ENCODE peak calls at places on chromosomes 12 and 14, in ten cellular contexts. K, R, D, B, A, X, F, T, Y and Z are unnamed samples. For H3K4me1, the result is how much of the 10 kb centered on the place peaks cover.

GRCh38 chr12:127280393-127281275 is 986.3 kb upstream of the TMEM132C start:
- DNase-seq in K (no peak), X (peak), D (peak), F (peak), Y (no peak), A (no peak), T (peak), B (no peak), R (peak), Z (no peak)

GRCh38 chr12:115452751-115453281 is 768.8 kb upstream of the TBX3 start:
- DNase-seq in T (no peak), A (no peak), X (no peak), K (no peak), R (no peak), B (no peak), D (no peak), F (no peak), Y (no peak), Z (no peak)

GRCh38 chr14:103135333-103136075 is 12.2 kb downstream of the TNFAIP2 start:
- DNase-seq in X (no peak), K (no peak), R (no peak), F (no peak), T (no peak), Y (no peak), A (no peak), D (no peak), B (no peak), Z (no peak)

GRCh38 chr14:86858043-86858442 is 1134.9 kb downstream of the GALC start:
- DNase-seq in T (no peak), F (no peak), B (no peak), A (no peak), D (no peak), Y (peak), R (no peak), K (no peak), X (no peak), Z (no peak)

GRCh38 chr12:122265931-122266771 is at the start of gene VPS33A:
- DNase-seq in F (peak), T (peak), X (peak), B (peak), A (peak), Y (peak), D (peak), K (peak), R (peak), Z (peak)

GRCh38 chr12:128425883-128426282 is 158.9 kb downstream of the TMEM132C start:
- DNase-seq in D (no peak), T (no peak), R (no peak), X (no peak), B (no peak), K (no peak), F (no peak), A (no peak), Y (no peak), Z (no peak)

GRCh38 chr14:22836301-22837058 is at the start of gene MMP14:
- DNase-seq in A (peak), X (peak), T (no peak), Y (peak), B (peak), K (peak), F (peak), R (peak), D (peak), Z (peak)

GRCh38 chr12:91007531-91008290 is 2.9 kb upstream of the EPYC start:
- DNase-seq in Y (no peak), X (no peak), A (no peak), D (no peak), K (no peak), R (no peak), F (no peak), B (no peak), T (no peak), Z (no peak)

GRCh38 chr14:92328664-92329255 is 5.8 kb downstream of the SLC24A4 start:
- DNase-seq in T (no peak), K (no peak), R (no peak), X (no peak), Y (no peak), D (no peak), F (no peak), A (no peak), B (no peak), Z (no peak)

GRCh38 chr14:104735830-104736642 is 12.0 kb downstream of the ADSS1 start:
- DNase-seq in F (peak), A (peak), X (peak), T (no peak), B (peak), Y (peak), K (peak), D (peak), R (peak), Z (no peak)

GRCh38 chr12:116539905-116540482 is 19.2 kb upstream of the MAP1LC3B2 start:
- DNase-seq in Y (peak), K (no peak), T (no peak), B (no peak), A (peak), D (peak), X (peak), F (peak), R (no peak), Z (no peak)

GRCh38 chr12:107779077-107779840 is 4.8 kb downstream of the ASCL4 start:
- DNase-seq in F (no peak), K (no peak), T (no peak), Y (no peak), A (no peak), X (no peak), D (no peak), R (no peak), B (no peak), Z (no peak)

GRCh38 chr12:4015225-4016076 is 142.3 kb upstream of the PARP11 start:
- DNase-seq in R (peak), A (no peak), F (no peak), X (peak), Y (no peak), D (peak), B (no peak), K (no peak), T (no peak), Z (no peak)

GRCh38 chr14:54691525-54692260 is 124.8 kb downstream of the SAMD4A start:
- DNase-seq in K (peak), F (peak), B (peak), Y (peak), A (peak), X (peak), D (peak), R (peak), T (peak), Z (peak)

GRCh38 chr12:4725057-4725456 is 4.9 kb downstream of the GALNT8 start:
- DNase-seq in Y (no peak), X (no peak), T (no peak), F (no peak), K (no peak), A (no peak), R (no peak), D (no peak), B (no peak), Z (no peak)

GRCh38 chr12:46089414-46090162 is 99.2 kb upstream of the SCAF11 start:
- DNase-seq in A (no peak), R (no peak), T (no peak), X (no peak), F (no peak), B (no peak), Y (no peak), K (no peak), D (no peak), Z (no peak)

GRCh38 chr14:42469637-42470426 is 863.2 kb downstream of the LRFN5 start:
- DNase-seq in T (peak), X (no peak), B (no peak), Y (peak), F (no peak), K (no peak), R (no peak), A (no peak), D (no peak), Z (no peak)

GRCh38 chr12:90124289-90124688 is 415.7 kb upstream of the ATP2B1 start:
- DNase-seq in T (peak), K (no peak), F (no peak), X (no peak), R (no peak), D (no peak), B (no peak), Y (no peak), A (no peak), Z (no peak)

GRCh38 chr12:96876966-96877365 is 30.1 kb upstream of the NEDD1 start:
- DNase-seq in B (no peak), D (no peak), F (no peak), Y (peak), K (no peak), T (no peak), X (no peak), A (no peak), R (no peak), Z (no peak)

GRCh38 chr12:26810330-26810729 is 22.7 kb downstream of the ITPR2 start:
- DNase-seq in Y (peak), D (no peak), T (no peak), R (peak), B (no peak), F (peak), X (peak), A (peak), K (peak), Z (peak)

GRCh38 chr12:67366530-67367196 is 97.5 kb downstream of the CAND1 start:
- DNase-seq in F (no peak), D (no peak), R (no peak), K (no peak), A (no peak), B (no peak), T (no peak), X (no peak), Y (peak), Z (no peak)

GRCh38 chr14:46137786-46138185 is 513.8 kb downstream of the RPL10L start:
- DNase-seq in A (no peak), K (no peak), B (no peak), Y (no peak), T (no peak), R (no peak), X (no peak), D (no peak), F (no peak), Z (no peak)

GRCh38 chr12:111056618-111057521 is 136.5 kb upstream of the MYL2 start:
- DNase-seq in T (no peak), Y (no peak), F (no peak), X (no peak), B (no peak), K (no peak), D (peak), A (peak), R (no peak), Z (no peak)

GRCh38 chr14:96086032-96086431 is 46.9 kb downstream of the C14orf132 start:
- DNase-seq in X (no peak), K (no peak), B (no peak), Y (peak), D (no peak), A (peak), F (no peak), R (no peak), T (peak), Z (peak)

GRCh38 chr14:35389315-35389667 is 15.3 kb downstream of the NFKBIA start:
- DNase-seq in T (no peak), A (no peak), R (no peak), Y (no peak), B (no peak), X (no peak), F (no peak), D (no peak), K (no peak), Z (no peak)

GRCh38 chr12:81303935-81304334 is 226.1 kb downstream of the ACSS3 start:
- DNase-seq in R (no peak), B (no peak), K (no peak), Y (no peak), D (no peak), T (no peak), X (no peak), A (no peak), F (no peak), Z (no peak)

GRCh38 chr12:97404549-97404948 is 58.1 kb upstream of the RMST start:
- DNase-seq in Y (peak), T (peak), B (no peak), A (no peak), K (no peak), R (peak), D (no peak), F (peak), X (peak), Z (no peak)

GRCh38 chr12:125651625-125652024 is 586.4 kb downstream of the AACS start:
- DNase-seq in D (no peak), K (no peak), B (no peak), A (no peak), F (no peak), T (no peak), R (no peak), X (no peak), Y (no peak), Z (no peak)

GRCh38 chr14:71466942-71467341 is 465.3 kb upstream of the RGS6 start:
- DNase-seq in F (no peak), B (no peak), K (no peak), A (no peak), T (no peak), D (no peak), Y (no peak), X (no peak), R (no peak), Z (no peak)

GRCh38 chr12:76508128-76508661 is 51.4 kb downstream of the OSBPL8 start:
- DNase-seq in Y (no peak), X (no peak), A (no peak), F (no peak), B (no peak), T (no peak), R (no peak), D (no peak), K (no peak), Z (no peak)

GRCh38 chr12:106093246-106093645 is 45.5 kb downstream of the NUAK1 start:
- DNase-seq in D (no peak), A (no peak), B (no peak), Y (no peak), K (no peak), F (no peak), T (no peak), R (no peak), X (no peak), Z (no peak)

GRCh38 chr12:26791328-26791791 is 41.6 kb downstream of the ITPR2 start:
- DNase-seq in A (no peak), F (no peak), K (no peak), B (no peak), T (no peak), Y (peak), R (no peak), D (no peak), X (no peak), Z (no peak)

GRCh38 chr12:92002195-92002649 is 143.4 kb downstream of the BTG1 start:
- DNase-seq in Y (peak), K (no peak), D (no peak), R (no peak), B (no peak), X (no peak), F (no peak), T (no peak), A (no peak), Z (no peak)

GRCh38 chr14:68695871-68696665 is 96.8 kb downstream of the ZFP36L1 start:
- DNase-seq in F (no peak), R (no peak), B (peak), Y (no peak), K (no peak), A (no peak), T (no peak), D (no peak), X (no peak), Z (no peak)

GRCh38 chr14:72888202-72888601 is 5.7 kb downstream of the DPF3 start:
- DNase-seq in R (no peak), K (no peak), Y (no peak), D (no peak), T (no peak), X (no peak), B (no peak), A (no peak), F (no peak), Z (no peak)

DNA sequence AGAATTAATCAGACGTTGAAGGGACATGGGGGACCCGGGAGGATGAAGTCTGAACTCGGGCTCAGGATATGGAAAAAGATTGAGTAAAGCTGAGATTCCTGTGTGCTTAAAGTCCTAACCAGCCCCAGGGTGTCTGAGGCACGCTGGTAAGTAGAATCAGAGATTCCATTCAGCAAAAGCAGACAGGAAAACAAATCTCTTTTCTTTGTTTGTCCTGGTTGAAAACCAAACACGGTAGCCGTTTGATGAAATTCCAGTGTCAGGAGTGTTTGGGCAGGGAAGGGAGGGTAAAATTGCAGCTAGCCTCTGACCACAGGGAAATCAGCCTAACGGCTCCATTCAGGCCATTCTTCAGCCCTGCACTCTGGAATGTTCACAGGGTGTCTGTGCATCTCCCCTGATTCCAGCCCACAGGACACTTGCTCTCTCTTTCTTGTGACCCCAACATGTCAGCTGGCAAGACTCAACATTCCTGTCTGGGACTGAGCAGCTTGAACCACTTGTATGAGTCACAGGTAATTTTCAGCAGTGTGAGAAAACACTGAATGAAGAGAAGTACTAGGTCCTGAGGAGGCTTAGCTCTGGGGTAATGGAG is 31.0 kb downstream of the NINJ2 start:
- DNase-seq in Y (peak), A (no peak), R (no peak), K (no peak), D (no peak), B (peak), T (peak), X (peak), F (no peak), Z (peak)
- H3K4me3 ChIP-seq in Y (no peak), A (no peak), R (no peak), K (no peak), D (no peak), B (no peak), T (peak), X (no peak), F (no peak), Z (no peak)

GRCh38 chr14:77044776-77045569 is 16.5 kb upstream of the IRF2BPL start:
- DNase-seq in T (peak), X (no peak), Y (no peak), K (peak), F (peak), D (peak), R (no peak), B (no peak), A (peak), Z (no peak)

GRCh38 chr14:77043984-77044485 is 15.5 kb upstream of the IRF2BPL start:
- DNase-seq in A (peak), Y (no peak), F (no peak), X (no peak), D (no peak), B (no peak), R (no peak), K (no peak), T (no peak), Z (no peak)

GRCh38 chr14:77045570-77045890 is 17.0 kb upstream of the IRF2BPL start:
- DNase-seq in A (no peak), K (no peak), R (peak), D (peak), B (no peak), Y (no peak), X (peak), T (no peak), F (peak), Z (no peak)

GRCh38 chr14:77041837-77042557 is 13.5 kb upstream of the IRF2BPL start:
- DNase-seq in B (no peak), K (no peak), Y (peak), R (peak), X (peak), F (peak), D (peak), T (no peak), A (peak), Z (no peak)

DNA sequence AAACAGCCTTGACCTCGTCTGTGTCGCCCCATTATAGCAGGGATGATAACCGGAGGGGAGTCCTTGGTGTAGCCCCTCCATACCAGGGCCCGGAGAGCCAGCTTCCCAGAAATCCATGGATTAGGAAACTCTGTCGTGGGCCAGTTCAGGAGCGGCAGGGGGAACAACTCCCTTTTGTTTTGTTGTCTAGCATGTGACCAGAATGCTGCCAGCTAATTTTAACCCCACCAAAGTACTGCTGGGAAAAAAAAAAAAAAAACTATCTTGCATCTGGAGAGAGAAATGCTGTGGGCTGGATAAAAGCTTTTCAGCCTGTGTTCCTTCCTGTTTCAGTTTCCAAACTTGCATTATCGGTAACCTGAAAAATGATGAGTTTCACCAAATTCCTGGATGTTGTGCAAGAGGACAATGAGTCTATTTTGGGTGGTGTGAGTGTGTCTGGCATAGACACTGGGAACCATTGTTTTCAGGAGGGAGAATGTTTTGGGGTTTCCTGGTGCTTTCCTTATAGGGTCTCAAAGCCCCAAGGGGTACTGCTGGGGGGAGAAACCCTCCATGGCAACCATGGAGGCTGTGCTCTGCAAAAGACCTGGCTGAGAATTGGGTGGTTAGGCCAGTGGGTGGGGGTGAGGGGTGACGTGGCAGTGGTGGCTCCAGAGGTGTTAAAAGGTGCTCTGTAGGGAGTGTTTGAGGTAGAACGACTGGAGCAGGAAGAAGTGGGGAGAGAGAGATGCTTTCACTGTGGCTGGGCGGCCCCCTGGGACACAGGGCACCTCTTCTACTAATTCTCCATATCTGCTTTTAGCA is 14.9 kb upstream of the IRF2BPL start:
- DNase-seq in T (peak), F (peak), D (no peak), R (peak), K (no peak), B (no peak), A (peak), X (no peak), Y (peak), Z (peak)
- TF ChIP-seq POLR2A in T (no peak), F (no peak), D (no peak), R (no peak), K (no peak), B (no peak), A (no peak), X (no peak), Y (no peak), Z (peak)

GRCh38 chr12:52207895-52208294 is 16.1 kb upstream of the KRT80 start:
- DNase-seq in R (peak), Y (peak), A (peak), D (no peak), K (peak), X (peak), B (peak), T (no peak), F (no peak), Z (peak)
- H3K4me1 ChIP-seq in R (under half), Y (under half), A (under half), D (under half), K (under half), X (half or more), B (half or more), T (half or more), F (under half), Z (under half)

GRCh38 chr12:6949063-6949594 is 2.0 kb upstream of the PTPN6 start:
- DNase-seq in K (no peak), B (no peak), Y (no peak), T (no peak), X (no peak), R (peak), D (no peak), A (no peak), F (no peak), Z (no peak)

GRCh38 chr12:6952121-6952859 is 1.1 kb downstream of the PTPN6 start:
- DNase-seq in B (no peak), K (no peak), T (no peak), F (no peak), R (no peak), A (peak), Y (no peak), D (no peak), X (no peak), Z (no peak)

GRCh38 chr12:6951551-6952120 is 480 bp downstream of the PTPN6 start:
- DNase-seq in X (no peak), Y (no peak), B (no peak), F (no peak), D (no peak), T (no peak), R (no peak), K (no peak), A (peak), Z (no peak)

GRCh38 chr12:6950944-6951540 is at the start of gene PTPN6:
- DNase-seq in T (no peak), D (peak), F (no peak), B (no peak), Y (no peak), R (peak), K (no peak), A (peak), X (no peak), Z (no peak)

GRCh38 chr12:6950401-6950801 is 755 bp upstream of the PTPN6 start:
- DNase-seq in X (no peak), R (no peak), B (no peak), D (no peak), Y (no peak), K (no peak), F (no peak), A (peak), T (no peak), Z (no peak)
- H3K4me3 ChIP-seq in X (no peak), R (no peak), B (no peak), D (no peak), Y (no peak), K (no peak), F (no peak), A (no peak), T (no peak), Z (no peak)

GRCh38 chr14:50362791-50363733 is 33.6 kb downstream of the CDKL1 start:
- DNase-seq in F (peak), B (no peak), R (no peak), A (no peak), D (no peak), K (no peak), X (no peak), T (no peak), Y (peak), Z (no peak)
- TF ChIP-seq POLR2A in F (no peak), B (no peak), R (no peak), A (no peak), D (no peak), K (no peak), X (no peak), T (no peak), Y (no peak), Z (no peak)

GRCh38 chr14:33943484-33943883 is 7.4 kb downstream of the EGLN3 start:
- DNase-seq in X (peak), T (no peak), A (no peak), F (no peak), B (no peak), D (peak), Y (no peak), R (no peak), K (no peak), Z (no peak)
- H3K4me1 ChIP-seq in X (under half), T (under half), A (half or more), F (under half), B (under half), D (half or more), Y (under half), R (under half), K (under half), Z (under half)